ENCODE peak calls at places on chromosome 1, in five cellular contexts. D, V, T, F and U are unnamed samples.

GRCh38 chr1:37704966-37705365 is 12.7 kb downstream of the CDCA8 start:
- DNase-seq in D (peak; percentile 21), V (no peak), T (no peak), F (no peak), U (peak; percentile 95)

GRCh38 chr1:183417691-183418491 is at the start of gene NMNAT2:
- DNase-seq in D (no peak), V (no peak), T (no peak), F (no peak), U (no peak)

GRCh38 chr1:191256917-191257316 is 779.3 kb upstream of the BRINP3 start:
- DNase-seq in D (no peak), V (no peak), T (no peak), F (no peak), U (no peak)

GRCh38 chr1:204637985-204638356 is 47.6 kb downstream of the LRRN2 start:
- DNase-seq in D (peak; percentile 28), V (no peak), T (no peak), F (no peak), U (peak; percentile 37)

GRCh38 chr1:33394716-33395115 is 36.2 kb downstream of the PHC2 start:
- DNase-seq in D (no peak), V (no peak), T (no peak), F (no peak), U (peak; percentile 82)

GRCh38 chr1:10821388-10821787 is 24.9 kb upstream of the CASZ1 start:
- DNase-seq in D (no peak), V (no peak), T (no peak), F (no peak), U (no peak)

GRCh38 chr1:100566300-100566699 is 28.4 kb downstream of the GPR88 start:
- DNase-seq in D (no peak), V (no peak), T (no peak), F (no peak), U (no peak)

GRCh38 chr1:46606255-46606965 is 2.3 kb upstream of the MKNK1 start:
- DNase-seq in D (no peak), V (no peak), T (no peak), F (no peak), U (no peak)

GRCh38 chr1:107515702-107516101 is 374.9 kb downstream of the NTNG1 start:
- DNase-seq in D (no peak), V (no peak), T (no peak), F (no peak), U (no peak)

GRCh38 chr1:111294390-111294789 is 3.7 kb downstream of the CHIA start:
- DNase-seq in D (no peak), V (no peak), T (no peak), F (no peak), U (no peak)

GRCh38 chr1:117685936-117686806 is 80.3 kb downstream of the TENT5C start:
- DNase-seq in D (no peak), V (no peak), T (peak; percentile 45), F (no peak), U (no peak)

GRCh38 chr1:153616144-153616884 is at the start of gene S100A14:
- DNase-seq in D (no peak), V (no peak), T (no peak), F (no peak), U (no peak)

GRCh38 chr1:176073524-176074157 is 133.4 kb downstream of the COP1 start:
- DNase-seq in D (peak; percentile 89), V (peak; percentile 12), T (peak; percentile 75), F (peak; percentile 7), U (peak; percentile 71)

GRCh38 chr1:54980528-54981241 is at the start of gene TMEM61:
- DNase-seq in D (no peak), V (no peak), T (no peak), F (no peak), U (no peak)

GRCh38 chr1:150813028-150813707 is 5.1 kb upstream of the CTSK start:
- DNase-seq in D (peak; percentile 79), V (peak; percentile 25), T (peak; percentile 70), F (no peak), U (peak; percentile 70)

GRCh38 chr1:222994506-222995229 is 148.4 kb downstream of the TLR5 start:
- DNase-seq in D (peak; percentile 84), V (no peak), T (no peak), F (no peak), U (peak; percentile 74)

GRCh38 chr1:20472860-20473711 is 12.9 kb downstream of the CAMK2N1 start:
- DNase-seq in D (peak; percentile 59), V (no peak), T (peak; percentile 41), F (peak; percentile 7), U (no peak)

GRCh38 chr1:203507227-203507626 is 13.3 kb downstream of the OPTC start:
- DNase-seq in D (peak; percentile 31), V (no peak), T (no peak), F (no peak), U (peak; percentile 40)

GRCh38 chr1:186896211-186896610 is 67.5 kb downstream of the PLA2G4A start:
- DNase-seq in D (peak; percentile 59), V (no peak), T (no peak), F (no peak), U (no peak)

GRCh38 chr1:17630048-17630830 is 90.7 kb downstream of the ARHGEF10L start:
- DNase-seq in D (peak; percentile 73), V (no peak), T (no peak), F (no peak), U (peak; percentile 78)

GRCh38 chr1:17631410-17631809 is 91.9 kb downstream of the ARHGEF10L start:
- DNase-seq in D (no peak), V (no peak), T (no peak), F (no peak), U (no peak)

GRCh38 chr1:17627239-17628052 is 87.9 kb downstream of the ARHGEF10L start:
- DNase-seq in D (no peak), V (no peak), T (no peak), F (no peak), U (no peak)

GRCh38 chr1:17632106-17632505 is 92.6 kb downstream of the ARHGEF10L start:
- DNase-seq in D (no peak), V (no peak), T (no peak), F (no peak), U (no peak)

GRCh38 chr1:17629460-17629859 is 90.0 kb downstream of the ARHGEF10L start:
- DNase-seq in D (no peak), V (no peak), T (no peak), F (no peak), U (no peak)
- TF ChIP-seq CTCF in D (no peak), V (peak; percentile 27), T (peak; percentile 9), F (peak; percentile 21), U (peak; percentile 9)

GRCh38 chr1:151982300-151983005 is 11.2 kb downstream of the S100A10 start:
- DNase-seq in D (no peak), V (no peak), T (no peak), F (no peak), U (no peak)

GRCh38 chr1:151985270-151985669 is 8.4 kb downstream of the S100A10 start:
- DNase-seq in D (no peak), V (no peak), T (no peak), F (no peak), U (no peak)

GRCh38 chr1:151986501-151987190 is 7.0 kb downstream of the S100A10 start:
- DNase-seq in D (peak; percentile 36), V (no peak), T (no peak), F (no peak), U (no peak)

GRCh38 chr1:151985768-151986167 is 7.9 kb downstream of the S100A10 start:
- DNase-seq in D (no peak), V (no peak), T (no peak), F (no peak), U (no peak)

GRCh38 chr1:151984313-151984956 is 9.2 kb downstream of the S100A10 start:
- DNase-seq in D (no peak), V (no peak), T (peak; percentile 60), F (peak; percentile 25), U (no peak)
- H3K4me3 ChIP-seq in D (no peak overlapping the region), V (no peak overlapping the region), T (no peak overlapping the region), F (peak overlapping the region; percentile 14), U (no peak overlapping the region)

GRCh38 chr1:185207178-185207577 is 50.2 kb downstream of the SWT1 start:
- DNase-seq in D (no peak), V (no peak), T (no peak), F (no peak), U (no peak)
- TF ChIP-seq CTCF in D (no peak), V (no peak), T (no peak), F (no peak), U (no peak)

GRCh38 chr1:162631546-162632233 is 574 bp upstream of the DDR2 start:
- DNase-seq in D (peak; percentile 78), V (no peak), T (no peak), F (no peak), U (peak; percentile 78)
- H3K4me3 ChIP-seq in D (peak overlapping the region; percentile 72), V (no peak overlapping the region), T (peak overlapping the region; percentile 36), F (peak overlapping the region; percentile 35), U (peak overlapping the region; percentile 79)

DNA sequence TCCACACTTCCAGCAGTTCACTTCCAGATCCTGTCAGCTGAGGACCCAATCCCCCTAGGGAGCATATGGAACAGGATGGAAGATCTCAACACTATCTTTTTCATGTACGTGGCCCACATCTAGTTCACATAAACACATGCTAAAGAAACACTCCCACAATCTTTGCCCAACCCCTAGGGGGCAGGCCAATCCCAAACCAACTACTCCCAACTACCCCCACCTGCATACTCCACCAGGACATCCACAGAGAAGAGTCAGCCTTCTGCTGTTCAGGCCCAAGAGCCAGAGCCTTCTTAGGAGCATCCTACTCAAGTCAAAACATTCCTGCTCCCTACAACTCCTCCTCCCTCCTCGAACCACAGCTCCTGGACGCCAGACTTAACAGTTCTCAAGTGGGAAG is 5.6 kb upstream of the SLC5A9 start:
- DNase-seq in D (no peak), V (no peak), T (no peak), F (no peak), U (no peak)
- TF ChIP-seq CTCF in D (no peak), V (no peak), T (peak; percentile 17), F (peak; percentile 8), U (no peak)

GRCh38 chr1:167064622-167065021 is 25.6 kb downstream of the GPA33 start:
- DNase-seq in D (no peak), V (no peak), T (no peak), F (no peak), U (no peak)

GRCh38 chr1:167067904-167068303 is 22.3 kb downstream of the GPA33 start:
- DNase-seq in D (no peak), V (no peak), T (no peak), F (no peak), U (no peak)

GRCh38 chr1:167065481-167065880 is 24.7 kb downstream of the GPA33 start:
- DNase-seq in D (no peak), V (no peak), T (no peak), F (no peak), U (no peak)

GRCh38 chr1:167068761-167069160 is 21.4 kb downstream of the GPA33 start:
- DNase-seq in D (no peak), V (no peak), T (no peak), F (no peak), U (no peak)

DNA sequence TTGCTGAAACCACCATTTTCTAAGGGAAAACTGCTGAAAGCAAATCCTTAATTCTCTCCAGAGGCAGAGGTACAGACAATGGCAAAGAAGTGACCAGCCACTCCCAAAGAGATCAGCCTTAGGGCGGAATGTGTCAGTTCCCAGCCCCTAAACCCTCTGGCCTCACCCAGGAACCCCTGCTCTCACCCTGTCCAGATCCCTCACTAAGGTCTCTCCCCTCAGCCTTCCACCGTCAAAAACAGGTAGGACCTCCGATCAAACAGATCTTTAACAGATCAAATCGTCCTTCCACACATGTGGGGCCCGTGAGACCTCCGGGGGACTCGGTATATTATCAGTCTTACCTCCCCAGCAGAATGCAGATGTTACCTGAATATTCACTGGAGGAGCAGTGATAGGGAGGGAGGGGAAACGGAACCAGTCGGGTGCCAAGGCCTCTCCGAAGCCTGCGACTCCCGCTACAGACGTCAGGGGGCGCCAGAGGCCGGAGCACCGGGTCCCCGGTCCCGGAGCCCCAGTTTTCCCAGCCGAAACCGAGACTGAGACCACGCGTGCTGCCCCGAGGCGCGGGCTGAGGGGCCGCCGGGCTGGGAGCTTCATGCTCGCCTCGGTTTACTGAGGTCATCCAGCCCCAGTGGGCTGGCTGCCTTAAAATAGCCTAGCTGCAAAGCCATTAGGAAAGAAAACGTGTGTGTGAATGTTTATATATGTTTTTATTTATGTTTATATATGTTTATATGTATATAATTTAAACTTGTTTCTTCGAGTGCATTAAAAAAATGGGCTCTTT is 23.6 kb downstream of the GPA33 start:
- DNase-seq in D (peak; percentile 59), V (no peak), T (peak; percentile 62), F (no peak), U (peak; percentile 21)
- H3K4me3 ChIP-seq in D (peak overlapping the region; percentile 34), V (no peak overlapping the region), T (no peak overlapping the region), F (peak overlapping the region; percentile 70), U (peak overlapping the region; percentile 35)